ENCODE peak calls at places on chromosome 1, in eight cellular contexts. U is heart right ventricle; C is OCI-LY7; L is substantia nigra; J is naive thymus-derived CD4-positive, alpha-beta T cell; I is caudate nucleus; H is aorta; O is tibial artery. S is an unnamed sample.

GRCh38 chr1:178628637-178629548 is 96.2 kb upstream of the RALGPS2 start:
- DNase-seq in J (no peak), U (no peak), L (no peak), C (no peak), O (no peak), H (no peak), I (no peak), S (no peak)

GRCh38 chr1:85339089-85339488 is 62.7 kb upstream of the BCL10 start:
- DNase-seq in C (no peak), O (no peak), U (no peak), H (no peak), I (no peak), J (no peak), L (no peak), S (no peak)

GRCh38 chr1:8147922-8148321 is 121.8 kb upstream of the ERRFI1 start:
- DNase-seq in L (no peak), C (no peak), J (no peak), I (no peak), O (no peak), H (no peak), U (no peak), S (no peak)

GRCh38 chr1:231702321-231702720 is 75.7 kb downstream of the DISC1 start:
- DNase-seq in U (no peak), J (no peak), O (no peak), L (no peak), C (no peak), I (no peak), H (no peak), S (no peak)

GRCh38 chr1:208252126-208252853 is 8.1 kb upstream of the PLXNA2 start:
- DNase-seq in I (no peak), J (no peak), O (no peak), H (no peak), U (peak), L (no peak), C (no peak), S (no peak)

GRCh38 chr1:211928993-211929637 is 98.6 kb upstream of the LPGAT1 start:
- DNase-seq in U (no peak), J (no peak), I (no peak), L (no peak), C (no peak), H (no peak), O (peak), S (no peak)

GRCh38 chr1:116375165-116375883 is 2.3 kb downstream of the ATP1A1 start:
- DNase-seq in L (no peak), J (no peak), C (peak), I (no peak), H (no peak), U (no peak), O (no peak), S (no peak)

GRCh38 chr1:171219751-171220385 is 28.4 kb upstream of the FMO1 start:
- DNase-seq in O (no peak), L (no peak), H (no peak), U (no peak), C (no peak), J (no peak), I (no peak), S (no peak)

GRCh38 chr1:109392788-109393580 is 4.7 kb downstream of the SORT1 start:
- DNase-seq in C (no peak), I (peak), L (peak), H (no peak), O (peak), U (peak), J (no peak), S (no peak)

GRCh38 chr1:113488576-113489177 is 98.4 kb downstream of the MAGI3 start:
- DNase-seq in L (no peak), I (no peak), J (no peak), H (peak), U (no peak), O (no peak), C (no peak), S (no peak)

DNA sequence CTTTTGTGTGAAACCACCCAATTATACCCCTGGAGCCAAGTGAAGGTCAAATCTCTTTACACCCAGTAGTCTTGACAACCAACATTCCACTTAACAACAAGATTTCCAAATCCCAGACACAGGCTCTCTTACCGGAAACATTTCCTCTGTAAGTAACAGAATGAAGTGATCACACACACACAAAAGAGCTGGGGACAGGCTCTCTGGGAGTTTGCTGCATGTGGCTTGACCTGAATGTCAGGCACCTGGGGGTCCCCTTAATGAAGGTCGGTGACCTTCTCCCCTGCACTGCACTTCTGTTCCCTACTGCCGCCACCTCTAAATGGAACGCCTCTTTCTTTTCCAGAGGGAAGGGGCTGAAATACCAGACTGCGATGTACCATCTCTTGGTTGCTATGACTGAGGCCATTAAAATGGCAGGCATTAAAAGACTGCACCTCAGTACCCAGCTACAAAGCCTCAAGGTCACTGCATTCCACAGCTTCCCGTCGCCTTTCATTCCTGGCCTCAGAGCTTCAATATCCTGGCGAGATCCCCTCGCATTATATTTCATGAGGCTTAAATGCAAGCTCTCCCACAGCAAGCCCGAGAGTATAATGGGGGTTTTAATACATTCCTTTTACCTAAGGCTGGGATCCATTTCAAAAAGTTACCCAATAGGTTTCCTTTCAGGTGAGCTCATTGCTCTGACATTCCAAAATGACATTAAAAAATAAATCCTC is 90.8 kb upstream of the DIRAS3 start:
- DNase-seq in C (no peak), L (no peak), I (no peak), H (no peak), O (no peak), U (no peak), J (no peak), S (no peak)
- H3K27ac ChIP-seq in C (no peak), L (no peak), I (peak), H (peak), O (peak), U (peak), J (no peak), S (no peak)

DNA sequence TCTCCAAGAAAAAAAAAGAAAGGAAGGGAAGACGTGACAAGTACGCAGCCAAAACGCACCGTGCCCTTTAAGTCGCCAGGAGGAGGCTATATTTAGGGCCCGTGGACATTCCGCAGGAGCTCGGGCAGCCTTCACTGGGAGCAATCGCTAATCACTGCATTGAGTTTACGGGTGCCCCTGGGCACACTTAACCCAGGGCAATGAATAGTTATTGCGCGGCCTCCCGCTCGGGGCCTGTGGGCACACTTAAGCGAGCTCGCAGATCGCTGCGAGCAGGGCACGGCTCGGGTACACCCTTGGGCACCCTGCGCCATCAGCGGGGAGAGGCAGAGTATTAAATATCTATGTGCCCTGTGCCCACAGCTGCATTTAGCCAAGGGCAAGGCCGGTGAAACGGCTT is 52.0 kb upstream of the TARDBP start:
- DNase-seq in I (no peak), H (no peak), U (no peak), O (no peak), C (no peak), J (no peak), L (no peak), S (no peak)
- H3K27ac ChIP-seq in I (no peak), H (no peak), U (peak), O (no peak), C (no peak), J (no peak), L (no peak), S (no peak)

DNA sequence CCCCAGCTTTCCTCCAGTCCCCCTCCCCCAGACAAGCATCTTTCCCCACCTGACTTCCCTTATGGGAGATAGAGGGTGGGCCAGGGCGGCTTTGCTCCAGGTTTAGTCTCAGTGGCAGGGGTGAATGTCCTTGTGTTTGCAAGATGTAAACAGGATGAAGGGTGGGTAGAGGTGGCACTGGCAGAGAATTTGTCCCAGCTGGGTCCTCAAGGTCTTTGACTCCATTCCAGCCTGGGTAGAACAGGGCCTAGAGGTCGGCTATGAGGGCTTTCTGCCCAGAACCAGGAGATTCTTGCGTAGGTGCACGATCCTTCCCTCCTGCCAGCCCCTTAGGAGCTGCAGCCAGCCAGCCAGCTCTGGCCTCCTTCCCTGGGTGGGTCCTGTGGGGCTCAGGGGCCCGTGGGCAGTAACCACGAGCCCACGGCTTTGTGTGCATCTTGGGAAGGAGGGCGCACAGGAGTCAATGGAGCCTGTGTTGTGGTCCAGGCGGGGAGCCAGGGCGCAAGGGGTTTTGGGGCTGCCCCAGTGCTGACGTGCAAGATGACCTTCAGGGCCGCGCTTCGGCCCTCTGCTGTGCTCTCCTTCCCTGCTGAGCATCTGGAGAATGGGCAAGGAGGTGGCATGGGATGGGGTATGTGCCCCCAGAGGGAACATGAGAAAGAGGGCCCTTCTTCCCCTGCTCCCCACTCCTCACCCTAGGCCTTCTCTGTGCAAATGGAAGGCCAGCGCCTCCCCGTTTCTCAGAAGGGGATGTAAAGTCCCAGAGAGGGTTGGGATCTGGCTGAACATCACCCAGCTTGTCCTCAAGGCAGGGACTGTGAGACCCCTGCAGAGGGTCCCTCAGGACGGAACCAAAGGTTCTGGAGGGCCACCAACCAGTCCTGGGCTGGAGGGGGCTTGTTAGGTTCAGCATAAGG is 15.7 kb downstream of the POU3F1 start:
- DNase-seq in L (no peak), O (no peak), C (no peak), H (no peak), U (no peak), J (no peak), I (no peak), S (no peak)
- H3K27ac ChIP-seq in L (no peak), O (no peak), C (no peak), H (no peak), U (peak), J (no peak), I (no peak), S (peak)

GRCh38 chr1:29772584-29772983 is 536.3 kb downstream of the PTPRU start:
- DNase-seq in U (no peak), I (no peak), C (no peak), J (no peak), L (no peak), O (no peak), H (no peak), S (no peak)
- H3K27ac ChIP-seq in U (no peak), I (no peak), C (no peak), J (no peak), L (no peak), O (no peak), H (no peak), S (no peak)

GRCh38 chr1:119308806-119309205 is 59.8 kb upstream of the HAO2 start:
- DNase-seq in L (no peak), C (no peak), H (no peak), I (no peak), J (no peak), O (no peak), U (no peak), S (no peak)

GRCh38 chr1:119308130-119308529 is 60.5 kb upstream of the HAO2 start:
- DNase-seq in L (no peak), U (no peak), C (no peak), I (no peak), H (no peak), O (no peak), J (no peak), S (no peak)

GRCh38 chr1:119314001-119314796 is 54.4 kb upstream of the HAO2 start:
- DNase-seq in I (no peak), U (no peak), J (no peak), H (no peak), L (no peak), O (no peak), C (no peak), S (no peak)

DNA sequence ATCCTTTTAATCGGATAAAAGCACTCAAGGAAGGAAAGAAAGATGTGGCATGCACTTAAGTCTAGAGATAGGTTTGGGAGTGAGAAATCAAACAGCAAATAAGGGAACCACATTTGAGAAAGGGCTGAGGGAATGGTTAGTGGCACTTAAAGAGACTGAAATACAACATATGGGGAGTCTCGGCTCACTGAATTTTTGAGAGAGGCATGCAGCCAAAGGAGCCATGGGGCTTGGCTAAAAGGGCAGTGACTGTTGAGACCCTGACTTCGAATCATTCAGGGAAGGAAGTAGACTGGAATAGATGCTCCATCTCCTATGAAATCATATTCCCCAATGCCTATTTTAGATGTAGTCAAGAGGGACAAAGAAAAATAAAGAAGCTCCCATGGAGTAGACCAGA is 58.3 kb upstream of the HAO2 start:
- DNase-seq in H (no peak), O (no peak), I (no peak), L (no peak), J (no peak), U (no peak), C (no peak), S (no peak)
- H3K27ac ChIP-seq in H (no peak), O (no peak), I (no peak), L (no peak), J (no peak), U (no peak), C (no peak), S (no peak)

GRCh38 chr1:44798481-44799365 is 1.5 kb upstream of the PLK3 start:
- DNase-seq in L (no peak), I (no peak), J (no peak), C (no peak), U (no peak), H (peak), O (peak), S (no peak)
- H3K27ac ChIP-seq in L (no peak), I (no peak), J (peak), C (no peak), U (peak), H (peak), O (peak), S (peak)

GRCh38 chr1:12125422-12126355 is 41.1 kb upstream of the TNFRSF1B start:
- DNase-seq in L (no peak), U (no peak), C (no peak), H (no peak), I (no peak), J (no peak), O (no peak), S (no peak)
- H3K27ac ChIP-seq in L (no peak), U (peak), C (no peak), H (no peak), I (no peak), J (no peak), O (no peak), S (no peak)

GRCh38 chr1:48681476-48682305 is 95.0 kb downstream of the BEND5 start:
- DNase-seq in C (no peak), J (no peak), U (no peak), I (no peak), H (no peak), L (no peak), O (no peak), S (no peak)
- H3K27ac ChIP-seq in C (no peak), J (no peak), U (no peak), I (no peak), H (peak), L (no peak), O (peak), S (no peak)

GRCh38 chr1:41500378-41500777 is 15.9 kb upstream of the EDN2 start:
- DNase-seq in H (peak), I (no peak), L (no peak), C (no peak), O (peak), U (peak), J (no peak), S (peak)
- H3K27ac ChIP-seq in H (peak), I (no peak), L (no peak), C (no peak), O (peak), U (peak), J (no peak), S (peak)

S was measured in epithelial cell of prostate.